ENCODE peak calls at places on chromosome X, in six cellular contexts. F, X, E, D, J and V are unnamed samples.

GRCh38 chrX:17579021-17579420 is 158.3 kb upstream of the SCML1 start:
- DNase-seq in F (no peak), X (no peak), E (no peak), D (peak), J (no peak), V (no peak)

GRCh38 chrX:6981718-6982406 is 165.7 kb upstream of the STS start:
- DNase-seq in F (no peak), X (no peak), E (no peak), D (no peak), J (no peak), V (no peak)

GRCh38 chrX:69153060-69153730 is 12.1 kb downstream of the PJA1 start:
- DNase-seq in F (no peak), X (no peak), E (peak), D (peak), J (peak), V (no peak)

GRCh38 chrX:95346854-95347253 is 1337.8 kb upstream of the DIAPH2 start:
- DNase-seq in F (no peak), X (no peak), E (peak), D (peak), J (no peak), V (no peak)

GRCh38 chrX:48802813-48803261 is 970 bp downstream of the HDAC6 start:
- DNase-seq in F (no peak), X (no peak), E (no peak), D (no peak), J (no peak), V (no peak)

GRCh38 chrX:101595739-101596419 is 21.9 kb downstream of the ARMCX6 start:
- DNase-seq in F (peak), X (no peak), E (peak), D (peak), J (no peak), V (peak)

GRCh38 chrX:149198980-149199732 is 305.9 kb downstream of the IDS start:
- DNase-seq in F (no peak), X (no peak), E (no peak), D (no peak), J (no peak), V (no peak)

GRCh38 chrX:124300412-124300811 is 32.0 kb upstream of the TEX13D start:
- DNase-seq in F (no peak), X (no peak), E (no peak), D (no peak), J (no peak), V (no peak)

GRCh38 chrX:104137496-104137895 is 19.3 kb downstream of the SLC25A53 start:
- DNase-seq in F (peak), X (no peak), E (no peak), D (no peak), J (no peak), V (peak)

GRCh38 chrX:15988661-15989603 is 134.3 kb upstream of the AP1S2 start:
- DNase-seq in F (no peak), X (no peak), E (no peak), D (peak), J (no peak), V (no peak)

GRCh38 chrX:63747331-63747730 is 37.7 kb downstream of the ARHGEF9 start:
- DNase-seq in F (no peak), X (no peak), E (no peak), D (peak), J (no peak), V (no peak)

GRCh38 chrX:53253293-53254020 is 27.9 kb downstream of the IQSEC2 start:
- DNase-seq in F (no peak), X (no peak), E (no peak), D (no peak), J (no peak), V (peak)

GRCh38 chrX:21266949-21267348 is 107.3 kb upstream of the CNKSR2 start:
- DNase-seq in F (no peak), X (no peak), E (no peak), D (no peak), J (no peak), V (no peak)

GRCh38 chrX:153830632-153831434 is 489 bp upstream of the PDZD4 start:
- DNase-seq in F (no peak), X (no peak), E (no peak), D (no peak), J (no peak), V (no peak)

GRCh38 chrX:9182041-9182440 is 148.1 kb upstream of the FAM9B start:
- DNase-seq in F (no peak), X (no peak), E (no peak), D (peak), J (no peak), V (no peak)

GRCh38 chrX:1481636-1482529 is 29.2 kb upstream of the ASMTL start:
- DNase-seq in F (peak), X (peak), E (peak), D (peak), J (no peak), V (no peak)

GRCh38 chrX:136204571-136204970 is 46.6 kb downstream of the MAP7D3 start:
- DNase-seq in F (no peak), X (no peak), E (no peak), D (peak), J (no peak), V (no peak)

GRCh38 chrX:2325076-2325784 is 175.5 kb downstream of the DHRSX start:
- DNase-seq in F (peak), X (peak), E (no peak), D (peak), J (peak), V (no peak)

GRCh38 chrX:3697701-3698279 is 15.7 kb downstream of the PRKX start:
- DNase-seq in F (no peak), X (no peak), E (no peak), D (peak), J (no peak), V (no peak)

GRCh38 chrX:85084770-85085393 is 81.2 kb downstream of the APOOL start:
- DNase-seq in F (peak), X (no peak), E (peak), D (peak), J (no peak), V (peak)

GRCh38 chrX:155094468-155095061 is 23.3 kb downstream of the BRCC3 start:
- DNase-seq in F (peak), X (no peak), E (peak), D (peak), J (no peak), V (peak)

GRCh38 chrX:40094041-40094899 is 3.5 kb downstream of the BCOR start:
- DNase-seq in F (no peak), X (peak), E (no peak), D (peak), J (peak), V (peak)

GRCh38 chrX:10579753-10580060 is 40.7 kb downstream of the MID1 start:
- DNase-seq in F (no peak), X (no peak), E (no peak), D (peak), J (no peak), V (no peak)

GRCh38 chrX:119228506-119229290 is 7.4 kb upstream of the PGRMC1 start:
- DNase-seq in F (no peak), X (no peak), E (no peak), D (peak), J (no peak), V (no peak)

GRCh38 chrX:153772608-153773217 is 8.1 kb upstream of the SRPK3 start:
- DNase-seq in F (no peak), X (no peak), E (no peak), D (no peak), J (no peak), V (no peak)

GRCh38 chrX:100649550-100650356 is 5.8 kb downstream of the SRPX2 start:
- DNase-seq in F (no peak), X (no peak), E (peak), D (peak), J (peak), V (no peak)

GRCh38 chrX:48937065-48937907 is 18.5 kb upstream of the PIM2 start:
- DNase-seq in F (peak), X (peak), E (no peak), D (no peak), J (no peak), V (peak)

GRCh38 chrX:154432210-154432609 is 3.7 kb downstream of the ATP6AP1 start:
- DNase-seq in F (no peak), X (no peak), E (no peak), D (no peak), J (no peak), V (no peak)

GRCh38 chrX:103531002-103531401 is 11.7 kb upstream of the RAB40A start:
- DNase-seq in F (no peak), X (no peak), E (no peak), D (peak), J (no peak), V (no peak)

GRCh38 chrX:14125451-14125850 is 95.8 kb upstream of the GEMIN8 start:
- DNase-seq in F (no peak), X (no peak), E (no peak), D (no peak), J (no peak), V (no peak)

GRCh38 chrX:47293106-47293505 is 60.3 kb downstream of the USP11 start:
- DNase-seq in F (no peak), X (no peak), E (no peak), D (no peak), J (no peak), V (no peak)

GRCh38 chrX:19019996-19020395 is 36.1 kb upstream of the PHKA2 start:
- DNase-seq in F (no peak), X (no peak), E (no peak), D (peak), J (no peak), V (no peak)

GRCh38 chrX:8815460-8816065 is 14.4 kb upstream of the FAM9A start:
- DNase-seq in F (peak), X (no peak), E (peak), D (peak), J (no peak), V (peak)

GRCh38 chrX:39955621-39956020 is 142.1 kb downstream of the BCOR start:
- DNase-seq in F (peak), X (no peak), E (no peak), D (no peak), J (no peak), V (no peak)

GRCh38 chrX:104113237-104113965 is 1.1 kb downstream of the ZCCHC18 start:
- DNase-seq in F (peak), X (peak), E (peak), D (peak), J (peak), V (peak)

DNA sequence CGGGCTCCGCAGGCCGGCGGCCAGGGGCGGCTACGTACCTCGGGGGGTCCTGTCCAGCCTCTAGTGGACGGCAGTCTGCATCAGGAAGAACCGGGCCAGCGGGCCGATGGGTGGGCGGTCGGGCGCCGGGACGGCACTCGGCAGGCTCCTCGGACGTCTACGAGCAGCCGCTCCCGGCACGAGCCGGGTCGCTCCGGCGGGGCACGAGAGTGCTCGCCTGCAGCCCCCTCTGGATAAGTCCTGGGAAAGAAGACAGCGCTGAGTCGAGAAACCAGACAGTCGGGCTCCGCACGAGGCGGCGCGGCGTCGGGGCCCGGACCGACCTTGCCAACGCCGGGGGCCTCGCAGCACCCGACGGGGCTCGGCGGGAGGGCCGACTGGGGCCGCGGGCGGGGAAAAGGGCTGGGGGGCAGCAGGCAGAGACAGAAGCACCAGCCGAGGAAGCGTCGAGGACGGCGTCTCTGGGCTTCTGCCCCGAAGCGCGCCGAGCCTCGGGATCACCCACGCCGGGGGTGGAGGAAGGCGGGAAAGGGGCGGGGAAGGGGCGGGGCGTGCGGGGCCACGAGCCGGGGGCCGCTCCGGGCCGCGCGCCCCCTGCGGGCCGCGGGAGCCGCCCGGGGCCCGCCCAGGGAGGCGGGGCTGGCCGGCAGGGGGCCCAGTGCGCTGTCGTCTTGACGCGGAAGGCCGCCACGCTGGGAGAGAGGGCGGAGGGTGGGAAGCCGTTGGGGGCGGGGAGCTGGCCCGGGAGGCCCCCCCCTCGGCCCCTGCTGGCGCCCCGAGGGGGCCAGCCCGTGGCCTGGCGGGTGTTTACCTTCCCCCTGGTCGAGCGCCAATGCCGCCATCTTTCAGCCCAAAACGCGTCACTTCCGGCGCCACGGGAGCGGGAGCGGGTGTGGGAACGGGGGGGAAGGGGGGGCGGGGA is 1.9 kb downstream of the KLHL15 start:
- DNase-seq in F (peak), X (peak), E (peak), D (peak), J (peak), V (peak)
- TF ChIP-seq POLR2A in F (peak), X (peak), E (peak), D (peak), J (peak), V (peak)

DNA sequence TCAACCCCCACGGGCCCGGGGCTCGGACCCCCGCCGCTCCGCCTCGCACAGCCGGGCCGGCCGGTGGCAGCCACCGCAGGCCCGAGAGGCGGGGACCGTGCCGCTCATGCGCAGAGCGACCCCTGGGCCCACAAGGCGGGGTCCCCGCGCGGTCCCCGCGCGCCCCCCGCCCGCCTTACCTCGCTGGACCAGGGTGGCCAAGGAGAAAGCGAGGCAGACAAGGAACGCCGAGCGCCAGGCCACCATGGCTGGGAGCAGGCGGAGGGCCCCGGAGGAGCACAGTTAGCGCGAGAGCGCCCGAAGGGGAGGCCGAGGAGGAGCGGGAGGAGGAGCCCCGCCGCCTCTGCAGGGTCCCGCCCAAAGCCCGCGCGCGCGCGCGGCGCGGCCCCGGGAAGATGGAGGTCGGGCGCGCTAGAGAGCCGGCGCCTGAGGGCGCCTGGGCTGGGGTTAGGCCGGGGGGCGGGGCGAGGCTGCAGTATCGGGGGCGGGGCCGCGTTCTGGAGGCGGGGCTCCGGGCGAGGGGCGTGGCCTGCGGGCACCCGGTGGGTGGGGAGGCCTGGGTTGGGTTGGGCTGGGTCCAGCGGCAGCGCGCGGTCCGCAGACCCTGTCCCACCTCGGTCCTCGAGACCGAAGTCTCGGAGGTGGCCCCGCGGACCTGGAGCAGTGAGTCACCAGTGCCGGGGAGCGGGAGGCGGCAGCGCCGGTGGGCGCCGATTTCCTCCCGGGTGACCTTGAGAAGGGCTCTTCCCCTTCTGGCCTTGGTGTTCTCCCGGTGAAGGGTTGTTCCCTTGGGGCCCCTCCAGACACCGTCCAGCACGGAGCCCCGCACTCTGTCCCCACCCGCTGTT is at the start of gene CD99L2:
- DNase-seq in F (peak), X (peak), E (peak), D (peak), J (peak), V (peak)
- TF ChIP-seq POLR2A in F (peak), X (peak), E (peak), D (peak), J (peak), V (peak)

DNA sequence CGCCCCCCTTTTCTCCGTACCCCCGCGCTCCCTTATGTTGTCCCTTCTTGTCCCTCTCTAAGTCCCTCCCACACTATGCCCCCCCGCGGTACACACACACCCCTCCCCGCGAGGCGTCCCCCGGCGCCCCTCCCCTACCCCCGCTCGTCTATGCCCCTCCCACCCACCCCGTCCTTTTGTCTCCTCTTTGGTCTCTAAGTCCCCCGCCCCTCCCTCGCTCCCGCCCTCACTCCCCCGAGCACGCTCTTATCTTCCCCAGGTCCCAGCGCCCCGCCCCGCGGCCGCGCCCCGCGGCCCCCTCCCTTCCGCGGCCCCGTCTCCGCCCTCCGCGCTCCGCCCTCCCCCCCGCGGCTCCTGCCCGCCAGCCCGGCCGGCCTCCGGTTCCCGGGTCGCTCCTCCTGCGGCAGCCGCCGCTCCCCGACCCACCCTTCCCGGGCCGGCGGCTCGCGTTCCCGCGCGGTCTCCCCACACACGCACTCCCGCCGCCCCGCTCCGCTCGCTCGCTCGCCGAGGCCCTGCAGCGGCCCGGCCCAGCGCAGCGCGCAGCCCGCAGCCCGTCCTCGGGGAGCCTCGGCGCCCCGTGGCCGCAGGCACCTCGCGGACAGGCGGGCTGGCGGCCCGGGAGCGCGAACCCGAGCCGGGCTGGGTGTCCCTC is 26.3 kb downstream of the UTP14A start:
- DNase-seq in F (peak), X (peak), E (peak), D (peak), J (peak), V (peak)
- TF ChIP-seq POLR2A in F (no peak), X (peak), E (no peak), D (no peak), J (peak), V (no peak)

DNA sequence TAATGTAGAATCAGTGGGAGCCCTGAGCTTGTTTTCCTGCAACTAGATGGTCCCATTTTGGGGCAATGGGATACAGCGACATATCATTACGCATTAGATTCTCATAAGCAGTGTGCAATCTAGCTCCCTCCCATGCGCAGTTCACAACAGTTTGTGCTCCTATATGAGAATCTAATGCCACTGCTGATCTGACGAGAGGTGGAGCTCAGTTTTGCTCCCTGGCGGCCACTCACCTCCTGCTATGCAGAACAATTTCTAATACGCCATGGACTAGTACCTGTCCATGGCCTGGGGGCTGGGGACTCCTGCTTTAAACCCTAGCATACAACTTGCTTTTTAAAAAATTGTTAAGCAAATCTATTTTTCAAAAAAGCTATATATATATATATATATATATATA is 5.8 kb downstream of the ZXDA start:
- DNase-seq in F (no peak), X (no peak), E (no peak), D (no peak), J (no peak), V (no peak)
- TF ChIP-seq POLR2A in F (no peak), X (no peak), E (no peak), D (no peak), J (no peak), V (no peak)